ENCODE peak calls at places on chromosomes 11 and 22, in nine cellular contexts. One of them, this sample, is unnamed.

GRCh38 chr11:124719534-124719933 is 20.2 kb upstream of the NRGN start:
- DNase-seq in AG09309: no peak
- DNase-seq in ovary: no peak
- DNase-seq in GM12865: no peak
- DNase-seq in T-helper 9 cell: no peak
- DNase-seq in amniotic stem cell: no peak
- DNase-seq in stimulated activated CD8-positive, alpha-beta memory T cell treated with anti-CD3 and anti-CD28 coated beads, Interleukin-4, amount 100 ng/mL, for 24 hours: no peak
- DNase-seq in Caco-2: no peak
- DNase-seq in HTR-8/SVneo: no peak
- DNase-seq in this sample: no peak

GRCh38 chr22:50274311-50274710 is 4.1 kb upstream of the MAPK11 start:
- DNase-seq in AG09309: no peak
- DNase-seq in ovary: no peak
- DNase-seq in GM12865: peak
- DNase-seq in T-helper 9 cell: peak
- DNase-seq in amniotic stem cell: peak
- DNase-seq in stimulated activated CD8-positive, alpha-beta memory T cell treated with anti-CD3 and anti-CD28 coated beads, Interleukin-4, amount 100 ng/mL, for 24 hours: peak
- DNase-seq in Caco-2: no peak
- DNase-seq in HTR-8/SVneo: no peak
- DNase-seq in this sample: peak

GRCh38 chr11:86193297-86194095 is 51.1 kb upstream of the EED start:
- DNase-seq in AG09309: peak
- DNase-seq in ovary: peak
- DNase-seq in GM12865: peak
- DNase-seq in T-helper 9 cell: peak
- DNase-seq in amniotic stem cell: no peak
- DNase-seq in stimulated activated CD8-positive, alpha-beta memory T cell treated with anti-CD3 and anti-CD28 coated beads, Interleukin-4, amount 100 ng/mL, for 24 hours: peak
- DNase-seq in Caco-2: peak
- DNase-seq in HTR-8/SVneo: peak
- DNase-seq in this sample: peak

GRCh38 chr22:40216041-40216756 is 38.5 kb downstream of the TNRC6B start:
- DNase-seq in AG09309: no peak
- DNase-seq in ovary: no peak
- DNase-seq in GM12865: peak
- DNase-seq in T-helper 9 cell: peak
- DNase-seq in amniotic stem cell: no peak
- DNase-seq in stimulated activated CD8-positive, alpha-beta memory T cell treated with anti-CD3 and anti-CD28 coated beads, Interleukin-4, amount 100 ng/mL, for 24 hours: no peak
- DNase-seq in Caco-2: no peak
- DNase-seq in HTR-8/SVneo: no peak
- DNase-seq in this sample: no peak

GRCh38 chr11:267491-267994 is 10.7 kb upstream of the NLRP6 start:
- DNase-seq in AG09309: no peak
- DNase-seq in ovary: no peak
- DNase-seq in GM12865: peak
- DNase-seq in T-helper 9 cell: peak
- DNase-seq in amniotic stem cell: no peak
- DNase-seq in stimulated activated CD8-positive, alpha-beta memory T cell treated with anti-CD3 and anti-CD28 coated beads, Interleukin-4, amount 100 ng/mL, for 24 hours: no peak
- DNase-seq in Caco-2: peak
- DNase-seq in HTR-8/SVneo: no peak
- DNase-seq in this sample: no peak

GRCh38 chr11:34263462-34264186 is 94.2 kb downstream of the ABTB2 start:
- DNase-seq in AG09309: peak
- DNase-seq in ovary: no peak
- DNase-seq in GM12865: no peak
- DNase-seq in T-helper 9 cell: no peak
- DNase-seq in amniotic stem cell: no peak
- DNase-seq in stimulated activated CD8-positive, alpha-beta memory T cell treated with anti-CD3 and anti-CD28 coated beads, Interleukin-4, amount 100 ng/mL, for 24 hours: no peak
- DNase-seq in Caco-2: peak
- DNase-seq in HTR-8/SVneo: no peak
- DNase-seq in this sample: no peak

GRCh38 chr11:83895516-83895915 is 609.3 kb upstream of the CCDC90B start:
- DNase-seq in AG09309: no peak
- DNase-seq in ovary: no peak
- DNase-seq in GM12865: no peak
- DNase-seq in T-helper 9 cell: no peak
- DNase-seq in amniotic stem cell: no peak
- DNase-seq in stimulated activated CD8-positive, alpha-beta memory T cell treated with anti-CD3 and anti-CD28 coated beads, Interleukin-4, amount 100 ng/mL, for 24 hours: no peak
- DNase-seq in Caco-2: no peak
- DNase-seq in HTR-8/SVneo: no peak
- DNase-seq in this sample: no peak

GRCh38 chr22:46105494-46106278 is 44.6 kb upstream of the PPARA start:
- DNase-seq in AG09309: peak
- DNase-seq in ovary: peak
- DNase-seq in GM12865: no peak
- DNase-seq in T-helper 9 cell: no peak
- DNase-seq in amniotic stem cell: no peak
- DNase-seq in stimulated activated CD8-positive, alpha-beta memory T cell treated with anti-CD3 and anti-CD28 coated beads, Interleukin-4, amount 100 ng/mL, for 24 hours: no peak
- DNase-seq in Caco-2: peak
- DNase-seq in HTR-8/SVneo: no peak
- DNase-seq in this sample: peak

GRCh38 chr11:76624515-76625379 is 45.8 kb downstream of the LRRC32 start:
- DNase-seq in AG09309: no peak
- DNase-seq in ovary: peak
- DNase-seq in GM12865: no peak
- DNase-seq in T-helper 9 cell: no peak
- DNase-seq in amniotic stem cell: no peak
- DNase-seq in stimulated activated CD8-positive, alpha-beta memory T cell treated with anti-CD3 and anti-CD28 coated beads, Interleukin-4, amount 100 ng/mL, for 24 hours: no peak
- DNase-seq in Caco-2: peak
- DNase-seq in HTR-8/SVneo: no peak
- DNase-seq in this sample: no peak

GRCh38 chr11:39668640-39669039 is 1790.8 kb downstream of the LRRC4C start:
- DNase-seq in AG09309: no peak
- DNase-seq in ovary: no peak
- DNase-seq in GM12865: no peak
- DNase-seq in T-helper 9 cell: no peak
- DNase-seq in amniotic stem cell: no peak
- DNase-seq in stimulated activated CD8-positive, alpha-beta memory T cell treated with anti-CD3 and anti-CD28 coated beads, Interleukin-4, amount 100 ng/mL, for 24 hours: no peak
- DNase-seq in Caco-2: no peak
- DNase-seq in HTR-8/SVneo: no peak
- DNase-seq in this sample: no peak

GRCh38 chr11:120771551-120772060 is 252.3 kb upstream of the TBCEL start:
- DNase-seq in AG09309: no peak
- DNase-seq in ovary: no peak
- DNase-seq in GM12865: no peak
- DNase-seq in T-helper 9 cell: no peak
- DNase-seq in amniotic stem cell: no peak
- DNase-seq in stimulated activated CD8-positive, alpha-beta memory T cell treated with anti-CD3 and anti-CD28 coated beads, Interleukin-4, amount 100 ng/mL, for 24 hours: no peak
- DNase-seq in Caco-2: no peak
- DNase-seq in HTR-8/SVneo: no peak
- DNase-seq in this sample: no peak

GRCh38 chr11:68439355-68440065 is 21.0 kb upstream of the PPP6R3 start:
- DNase-seq in AG09309: no peak
- DNase-seq in ovary: peak
- DNase-seq in GM12865: no peak
- DNase-seq in T-helper 9 cell: no peak
- DNase-seq in amniotic stem cell: no peak
- DNase-seq in stimulated activated CD8-positive, alpha-beta memory T cell treated with anti-CD3 and anti-CD28 coated beads, Interleukin-4, amount 100 ng/mL, for 24 hours: no peak
- DNase-seq in Caco-2: no peak
- DNase-seq in HTR-8/SVneo: no peak
- DNase-seq in this sample: no peak

GRCh38 chr22:41984006-41984405 is 14.6 kb upstream of the WBP2NL start:
- DNase-seq in AG09309: no peak
- DNase-seq in ovary: no peak
- DNase-seq in GM12865: no peak
- DNase-seq in T-helper 9 cell: no peak
- DNase-seq in amniotic stem cell: no peak
- DNase-seq in stimulated activated CD8-positive, alpha-beta memory T cell treated with anti-CD3 and anti-CD28 coated beads, Interleukin-4, amount 100 ng/mL, for 24 hours: no peak
- DNase-seq in Caco-2: no peak
- DNase-seq in HTR-8/SVneo: no peak
- DNase-seq in this sample: no peak

GRCh38 chr11:57763568-57763967 is 2.0 kb downstream of the CTNND1 start:
- DNase-seq in AG09309: no peak
- DNase-seq in ovary: no peak
- DNase-seq in GM12865: no peak
- DNase-seq in T-helper 9 cell: no peak
- DNase-seq in amniotic stem cell: no peak
- DNase-seq in stimulated activated CD8-positive, alpha-beta memory T cell treated with anti-CD3 and anti-CD28 coated beads, Interleukin-4, amount 100 ng/mL, for 24 hours: no peak
- DNase-seq in Caco-2: no peak
- DNase-seq in HTR-8/SVneo: no peak
- DNase-seq in this sample: peak

GRCh38 chr11:65912840-65913239 is 6.0 kb downstream of the C11orf68 start:
- DNase-seq in AG09309: no peak
- DNase-seq in ovary: no peak
- DNase-seq in GM12865: peak
- DNase-seq in T-helper 9 cell: no peak
- DNase-seq in amniotic stem cell: peak
- DNase-seq in stimulated activated CD8-positive, alpha-beta memory T cell treated with anti-CD3 and anti-CD28 coated beads, Interleukin-4, amount 100 ng/mL, for 24 hours: no peak
- DNase-seq in Caco-2: no peak
- DNase-seq in HTR-8/SVneo: no peak
- DNase-seq in this sample: no peak

GRCh38 chr11:62842171-62842717 is 2.9 kb upstream of the WDR74 start:
- DNase-seq in AG09309: no peak
- DNase-seq in ovary: peak
- DNase-seq in GM12865: peak
- DNase-seq in T-helper 9 cell: peak
- DNase-seq in amniotic stem cell: no peak
- DNase-seq in stimulated activated CD8-positive, alpha-beta memory T cell treated with anti-CD3 and anti-CD28 coated beads, Interleukin-4, amount 100 ng/mL, for 24 hours: no peak
- DNase-seq in Caco-2: peak
- DNase-seq in HTR-8/SVneo: no peak
- DNase-seq in this sample: no peak

GRCh38 chr11:64947202-64947814 is 11.6 kb upstream of the GPHA2 start:
- DNase-seq in AG09309: no peak
- DNase-seq in ovary: no peak
- DNase-seq in GM12865: no peak
- DNase-seq in T-helper 9 cell: no peak
- DNase-seq in amniotic stem cell: no peak
- DNase-seq in stimulated activated CD8-positive, alpha-beta memory T cell treated with anti-CD3 and anti-CD28 coated beads, Interleukin-4, amount 100 ng/mL, for 24 hours: no peak
- DNase-seq in Caco-2: no peak
- DNase-seq in HTR-8/SVneo: no peak
- DNase-seq in this sample: no peak

GRCh38 chr11:115083129-115083823 is 404.9 kb downstream of the NXPE2 start:
- DNase-seq in AG09309: no peak
- DNase-seq in ovary: no peak
- DNase-seq in GM12865: no peak
- DNase-seq in T-helper 9 cell: no peak
- DNase-seq in amniotic stem cell: no peak
- DNase-seq in stimulated activated CD8-positive, alpha-beta memory T cell treated with anti-CD3 and anti-CD28 coated beads, Interleukin-4, amount 100 ng/mL, for 24 hours: no peak
- DNase-seq in Caco-2: no peak
- DNase-seq in HTR-8/SVneo: no peak
- DNase-seq in this sample: no peak

GRCh38 chr22:41410311-41410751 is 28.6 kb downstream of the TEF start:
- DNase-seq in AG09309: no peak
- DNase-seq in ovary: no peak
- DNase-seq in GM12865: no peak
- DNase-seq in T-helper 9 cell: no peak
- DNase-seq in amniotic stem cell: no peak
- DNase-seq in stimulated activated CD8-positive, alpha-beta memory T cell treated with anti-CD3 and anti-CD28 coated beads, Interleukin-4, amount 100 ng/mL, for 24 hours: no peak
- DNase-seq in Caco-2: no peak
- DNase-seq in HTR-8/SVneo: no peak
- DNase-seq in this sample: no peak

GRCh38 chr11:118476676-118477075 is 40.4 kb downstream of the KMT2A start:
- DNase-seq in AG09309: no peak
- DNase-seq in ovary: no peak
- DNase-seq in GM12865: no peak
- DNase-seq in T-helper 9 cell: no peak
- DNase-seq in amniotic stem cell: no peak
- DNase-seq in stimulated activated CD8-positive, alpha-beta memory T cell treated with anti-CD3 and anti-CD28 coated beads, Interleukin-4, amount 100 ng/mL, for 24 hours: no peak
- DNase-seq in Caco-2: no peak
- DNase-seq in HTR-8/SVneo: no peak
- DNase-seq in this sample: no peak

GRCh38 chr11:17343907-17344306 is 7.7 kb upstream of the NCR3LG1 start:
- DNase-seq in AG09309: peak
- DNase-seq in ovary: no peak
- DNase-seq in GM12865: no peak
- DNase-seq in T-helper 9 cell: no peak
- DNase-seq in amniotic stem cell: peak
- DNase-seq in stimulated activated CD8-positive, alpha-beta memory T cell treated with anti-CD3 and anti-CD28 coated beads, Interleukin-4, amount 100 ng/mL, for 24 hours: peak
- DNase-seq in Caco-2: no peak
- DNase-seq in HTR-8/SVneo: no peak
- DNase-seq in this sample: no peak

GRCh38 chr11:66211100-66211499 is 57.3 kb upstream of the RAB1B start:
- DNase-seq in AG09309: no peak
- DNase-seq in ovary: no peak
- DNase-seq in GM12865: no peak
- DNase-seq in T-helper 9 cell: no peak
- DNase-seq in amniotic stem cell: no peak
- DNase-seq in stimulated activated CD8-positive, alpha-beta memory T cell treated with anti-CD3 and anti-CD28 coated beads, Interleukin-4, amount 100 ng/mL, for 24 hours: no peak
- DNase-seq in Caco-2: no peak
- DNase-seq in HTR-8/SVneo: no peak
- DNase-seq in this sample: no peak

GRCh38 chr11:88398372-88399140 is 61.0 kb upstream of the CTSC start:
- DNase-seq in AG09309: no peak
- DNase-seq in ovary: no peak
- DNase-seq in GM12865: peak
- DNase-seq in T-helper 9 cell: no peak
- DNase-seq in amniotic stem cell: no peak
- DNase-seq in stimulated activated CD8-positive, alpha-beta memory T cell treated with anti-CD3 and anti-CD28 coated beads, Interleukin-4, amount 100 ng/mL, for 24 hours: no peak
- DNase-seq in Caco-2: no peak
- DNase-seq in HTR-8/SVneo: peak
- DNase-seq in this sample: no peak

GRCh38 chr22:29700949-29701927 is 18.6 kb upstream of the CABP7 start:
- DNase-seq in AG09309: no peak
- DNase-seq in ovary: no peak
- DNase-seq in GM12865: peak
- DNase-seq in T-helper 9 cell: no peak
- DNase-seq in amniotic stem cell: no peak
- DNase-seq in stimulated activated CD8-positive, alpha-beta memory T cell treated with anti-CD3 and anti-CD28 coated beads, Interleukin-4, amount 100 ng/mL, for 24 hours: no peak
- DNase-seq in Caco-2: no peak
- DNase-seq in HTR-8/SVneo: no peak
- DNase-seq in this sample: no peak

GRCh38 chr11:1297011-1297575 is 12.3 kb downstream of the TOLLIP start:
- DNase-seq in AG09309: no peak
- DNase-seq in ovary: peak
- DNase-seq in GM12865: no peak
- DNase-seq in T-helper 9 cell: no peak
- DNase-seq in amniotic stem cell: no peak
- DNase-seq in stimulated activated CD8-positive, alpha-beta memory T cell treated with anti-CD3 and anti-CD28 coated beads, Interleukin-4, amount 100 ng/mL, for 24 hours: no peak
- DNase-seq in Caco-2: no peak
- DNase-seq in HTR-8/SVneo: no peak
- DNase-seq in this sample: no peak

GRCh38 chr22:22839570-22840314 is 47.9 kb upstream of the IGLL5 start:
- DNase-seq in AG09309: no peak
- DNase-seq in ovary: no peak
- DNase-seq in GM12865: no peak
- DNase-seq in T-helper 9 cell: no peak
- DNase-seq in amniotic stem cell: no peak
- DNase-seq in stimulated activated CD8-positive, alpha-beta memory T cell treated with anti-CD3 and anti-CD28 coated beads, Interleukin-4, amount 100 ng/mL, for 24 hours: no peak
- DNase-seq in Caco-2: no peak
- DNase-seq in HTR-8/SVneo: no peak
- DNase-seq in this sample: no peak

GRCh38 chr11:2419638-2420501 is 19.3 kb downstream of the TSSC4 start:
- DNase-seq in AG09309: peak
- DNase-seq in ovary: peak
- DNase-seq in GM12865: peak
- DNase-seq in T-helper 9 cell: peak
- DNase-seq in amniotic stem cell: peak
- DNase-seq in stimulated activated CD8-positive, alpha-beta memory T cell treated with anti-CD3 and anti-CD28 coated beads, Interleukin-4, amount 100 ng/mL, for 24 hours: peak
- DNase-seq in Caco-2: peak
- DNase-seq in HTR-8/SVneo: peak
- DNase-seq in this sample: peak

GRCh38 chr22:25420925-25421904 is 143.3 kb upstream of the GRK3 start:
- DNase-seq in AG09309: no peak
- DNase-seq in ovary: no peak
- DNase-seq in GM12865: no peak
- DNase-seq in T-helper 9 cell: no peak
- DNase-seq in amniotic stem cell: no peak
- DNase-seq in stimulated activated CD8-positive, alpha-beta memory T cell treated with anti-CD3 and anti-CD28 coated beads, Interleukin-4, amount 100 ng/mL, for 24 hours: no peak
- DNase-seq in Caco-2: no peak
- DNase-seq in HTR-8/SVneo: no peak
- DNase-seq in this sample: no peak

GRCh38 chr11:111327908-111328624 is 29.7 kb downstream of the POU2AF3 start:
- DNase-seq in AG09309: no peak
- DNase-seq in ovary: no peak
- DNase-seq in GM12865: no peak
- DNase-seq in T-helper 9 cell: no peak
- DNase-seq in amniotic stem cell: no peak
- DNase-seq in stimulated activated CD8-positive, alpha-beta memory T cell treated with anti-CD3 and anti-CD28 coated beads, Interleukin-4, amount 100 ng/mL, for 24 hours: no peak
- DNase-seq in Caco-2: no peak
- DNase-seq in HTR-8/SVneo: no peak
- DNase-seq in this sample: no peak